ENCODE peak calls at places on chromosomes 13 and 19, in six cellular contexts. S is GM04504, N is H4, W is T follicular helper cell, Q is HEK293T, Z is ELR. E is an unnamed sample.

GRCh38 chr13:105452895-105453294 is 1082.6 kb downstream of the EFNB2 start:
- DNase-seq in Z (no peak), Q (no peak), W (no peak), N (no peak), S (no peak), E (no peak)

GRCh38 chr19:19626516-19627441 is 1.2 kb downstream of the LPAR2 start:
- DNase-seq in Z (no peak), S (no peak), N (no peak), W (no peak), Q (no peak), E (no peak)

GRCh38 chr19:48962029-48962848 is 2.9 kb upstream of the FTL start:
- DNase-seq in W (no peak), Q (no peak), S (no peak), N (peak; percentile 69), Z (peak; percentile 80), E (no peak)

GRCh38 chr13:31638577-31638976 is 100.7 kb upstream of the RXFP2 start:
- DNase-seq in Z (peak; percentile 94), S (peak; percentile 48), N (peak; percentile 37), W (no peak), Q (no peak), E (no peak)

GRCh38 chr13:44273991-44274810 is 99.4 kb upstream of the SERP2 start:
- DNase-seq in Q (no peak), S (no peak), Z (peak; percentile 74), W (no peak), N (peak; percentile 60), E (no peak)

GRCh38 chr13:27012482-27013197 is 159.0 kb downstream of the USP12 start:
- DNase-seq in Q (no peak), N (peak; percentile 72), S (peak; percentile 67), Z (peak; percentile 78), W (no peak), E (no peak)

GRCh38 chr13:49113526-49114286 is 106.4 kb upstream of the MLNR start:
- DNase-seq in N (peak; percentile 27), Z (peak; percentile 72), Q (no peak), S (no peak), W (no peak), E (no peak)

GRCh38 chr19:51681286-51681956 is 11.7 kb upstream of the SPACA6 start:
- DNase-seq in Z (peak; percentile 15), W (no peak), S (no peak), Q (no peak), N (peak; percentile 88), E (no peak)

GRCh38 chr13:39634956-39635355 is 20.5 kb upstream of the COG6 start:
- DNase-seq in W (no peak), Z (no peak), N (no peak), S (no peak), Q (no peak), E (no peak)

GRCh38 chr19:48779636-48780035 is 24.3 kb downstream of the FGF21 start:
- DNase-seq in W (no peak), N (no peak), Q (no peak), S (no peak), Z (no peak), E (no peak)

GRCh38 chr19:16252459-16253205 is 54.9 kb downstream of the AP1M1 start:
- DNase-seq in N (no peak), S (no peak), Q (no peak), W (no peak), Z (no peak), E (no peak)

GRCh38 chr13:19618925-19619324 is 14.5 kb upstream of the MPHOSPH8 start:
- DNase-seq in Z (peak; percentile 63), Q (peak; percentile 33), S (no peak), W (no peak), N (no peak), E (no peak)

GRCh38 chr19:50242586-50242985 is 39.2 kb downstream of the MYH14 start:
- DNase-seq in N (peak; percentile 58), S (no peak), Q (no peak), Z (peak; percentile 9), W (no peak), E (no peak)

GRCh38 chr13:45441633-45442032 is 23.1 kb upstream of the COG3 start:
- DNase-seq in S (no peak), N (no peak), Z (peak; percentile 64), W (no peak), Q (no peak), E (no peak)

GRCh38 chr13:113650731-113651148 is 7.3 kb downstream of the ATP4B start:
- DNase-seq in W (no peak), Q (no peak), Z (no peak), N (no peak), S (no peak), E (no peak)

GRCh38 chr13:24269803-24270202 is 39.6 kb upstream of the C1QTNF9 start:
- DNase-seq in N (no peak), W (no peak), Q (no peak), S (no peak), Z (peak; percentile 21), E (no peak)

GRCh38 chr19:33175886-33176669 is 18.1 kb upstream of the LRP3 start:
- DNase-seq in N (no peak), Z (peak; percentile 52), S (no peak), Q (no peak), W (peak; percentile 4), E (no peak)

GRCh38 chr13:75316427-75316826 is 165.5 kb downstream of the TBC1D4 start:
- DNase-seq in N (no peak), Q (no peak), S (no peak), Z (peak; percentile 38), W (no peak), E (no peak)

E was measured in cortex of kidney.